ENCODE peak calls at places on chromosomes 11 and 22, in nine cellular contexts. E is sciatic nerve; K is HCT116; X is aorta; C is right cardiac atrium; V is stimulated activated naive B cell treated with anti-CD40 and anti-IgM and Interleukin-4, amounts not matched to agents 10 μg/mL and 1 μg/mL and 100 μg/mL, for 72 hours; A is IMR-90; Q is PC-3; F is activated naive CD4-positive, alpha-beta T cell treated with anti-CD3 and anti-CD28 coated beads, Interleukin-2, amount 50 U/mL, for 72 hours. Z is an unnamed sample.

GRCh38 chr22:31872209-31872608 is 72.1 kb upstream of the YWHAH start:
- ATAC-seq in K (peak; percentile 61), A (no peak), V (no peak), E (no peak), F (no peak), C (no peak), X (no peak), Q (no peak), Z (no peak)

GRCh38 chr22:45726081-45726480 is 54.4 kb downstream of the ATXN10 start:
- ATAC-seq in V (no peak), C (no peak), F (no peak), A (no peak), K (no peak), Q (no peak), E (no peak), X (no peak), Z (no peak)

GRCh38 chr22:20229916-20230775 is 38.0 kb downstream of the RTN4R start:
- ATAC-seq in Q (no peak), F (no peak), A (no peak), X (peak; percentile 85), C (peak; percentile 77), V (no peak), E (peak; percentile 13), K (no peak), Z (peak; percentile 17)

GRCh38 chr11:25200925-25201324 is 704.1 kb downstream of the LUZP2 start:
- ATAC-seq in V (no peak), K (no peak), X (no peak), A (no peak), F (no peak), E (no peak), Q (no peak), C (no peak), Z (no peak)

GRCh38 chr11:43784866-43785265 is 95.8 kb upstream of the ALKBH3 start:
- ATAC-seq in C (no peak), Q (no peak), V (no peak), E (no peak), F (no peak), K (no peak), X (no peak), A (peak; percentile 75), Z (no peak)

GRCh38 chr11:45079567-45079942 is 66.9 kb upstream of the PRDM11 start:
- ATAC-seq in A (no peak), X (no peak), C (no peak), Q (no peak), F (peak; percentile 33), K (no peak), E (no peak), V (no peak), Z (no peak)

GRCh38 chr11:85939099-85940015 is 84.2 kb downstream of the CCDC83 start:
- ATAC-seq in A (no peak), Q (no peak), E (no peak), X (no peak), C (no peak), V (no peak), K (no peak), F (peak; percentile 64), Z (no peak)

GRCh38 chr22:37932821-37933578 is 20.4 kb downstream of the C22orf23 start:
- ATAC-seq in K (peak; percentile 6), V (no peak), F (no peak), A (no peak), Q (no peak), C (no peak), X (no peak), E (peak; percentile 2), Z (no peak)

GRCh38 chr11:35389897-35390462 is 29.4 kb downstream of the SLC1A2 start:
- ATAC-seq in X (no peak), F (peak; percentile 34), C (no peak), V (no peak), A (no peak), K (no peak), E (no peak), Q (no peak), Z (no peak)

GRCh38 chr11:898540-899190 is 11.9 kb downstream of the CHID1 start:
- ATAC-seq in F (no peak), X (peak; percentile 16), V (no peak), Q (peak; percentile 68), C (peak; percentile 12), K (peak; percentile 51), A (peak; percentile 61), E (peak; percentile 75), Z (peak; percentile 16)

GRCh38 chr22:32760815-32761214 is 40.7 kb upstream of the TIMP3 start:
- ATAC-seq in V (no peak), C (peak; percentile 77), A (no peak), K (no peak), Q (no peak), E (peak; percentile 34), X (no peak), F (no peak), Z (peak; percentile 38)

GRCh38 chr22:41902932-41903421 is 11.9 kb downstream of the SHISA8 start:
- ATAC-seq in F (no peak), K (no peak), E (no peak), V (no peak), C (peak; percentile 23), A (no peak), X (no peak), Q (no peak), Z (no peak)

GRCh38 chr11:2769409-2769778 is 69.6 kb upstream of the KCNQ1OT1 start:
- ATAC-seq in Q (no peak), A (no peak), X (no peak), K (no peak), E (no peak), C (no peak), V (no peak), F (no peak), Z (no peak)

GRCh38 chr11:12235549-12235944 is 125.2 kb downstream of the MICAL2 start:
- ATAC-seq in A (no peak), E (no peak), F (peak; percentile 9), Q (no peak), C (no peak), X (no peak), K (peak; percentile 67), V (no peak), Z (no peak)

GRCh38 chr11:128026596-128026995 is 560.8 kb downstream of the ETS1 start:
- ATAC-seq in V (no peak), C (no peak), A (peak; percentile 88), E (no peak), X (no peak), Q (peak; percentile 85), F (peak; percentile 19), K (no peak), Z (no peak)